ENCODE peak calls at places on chromosomes 11 and 22, in four cellular contexts. O, H, A and X are unnamed samples.
A peak's percentile ranks its signal among the peaks of the same experiment; 100 is the strongest.

GRCh38 chr22:42754658-42755057 is 34.0 kb upstream of the A4GALT start:
- DNase-seq in O (peak; percentile 94), H (no peak), A (no peak), X (no peak)

GRCh38 chr22:44364750-44365118 is 52.0 kb upstream of the SHISAL1 start:
- DNase-seq in O (no peak), H (no peak), A (no peak), X (no peak)

GRCh38 chr22:23497016-23497885 is 82.8 kb downstream of the IGLL1 start:
- DNase-seq in O (no peak), H (no peak), A (no peak), X (no peak)

GRCh38 chr11:66335531-66336233 is 552 bp downstream of the RIN1 start:
- DNase-seq in O (no peak), H (no peak), A (no peak), X (no peak)

GRCh38 chr11:10076458-10077141 is 217.4 kb downstream of the SBF2 start:
- DNase-seq in O (peak; percentile 19), H (no peak), A (peak; percentile 23), X (peak; percentile 35)

GRCh38 chr11:115886111-115886733 is 382.0 kb upstream of the CADM1 start:
- DNase-seq in O (no peak), H (no peak), A (no peak), X (no peak)

GRCh38 chr22:35138521-35138920 is 72.6 kb downstream of the ISX start:
- DNase-seq in O (no peak), H (no peak), A (no peak), X (no peak)

GRCh38 chr11:20035701-20036601 is 124.3 kb downstream of the DBX1 start:
- DNase-seq in O (peak; percentile 91), H (no peak), A (no peak), X (no peak)

GRCh38 chr11:108069947-108070346 is 51.4 kb upstream of the ACAT1 start:
- DNase-seq in O (no peak), H (peak; percentile 4), A (no peak), X (no peak)

GRCh38 chr22:38262051-38262795 is 10.6 kb downstream of the TMEM184B start:
- DNase-seq in O (peak; percentile 54), H (no peak), A (no peak), X (no peak)

GRCh38 chr11:2215561-2216399 is 44.2 kb upstream of the TH start:
- DNase-seq in O (peak; percentile 46), H (no peak), A (no peak), X (no peak)
- TF ChIP-seq SUZ12 in O (no peak), H (no peak), A (no peak), X (no peak)

DNA sequence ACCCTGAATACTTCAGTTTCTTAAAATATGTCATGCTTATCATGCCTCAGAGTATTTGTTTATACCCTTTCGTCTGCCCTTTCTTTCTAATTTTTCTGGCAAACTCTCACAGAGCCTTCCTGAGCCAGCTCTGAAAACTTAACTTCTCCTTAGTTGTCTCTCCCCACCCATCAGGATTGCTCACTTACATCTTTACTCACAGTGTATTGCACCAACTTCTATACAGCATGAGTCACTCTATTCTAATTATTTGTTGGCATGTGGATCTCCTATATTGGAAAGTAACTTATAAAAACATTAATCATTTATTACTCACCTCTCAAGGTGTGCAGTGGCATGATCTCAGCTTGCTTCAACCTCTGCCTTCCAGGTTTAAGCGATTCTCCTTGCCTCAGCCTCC is 114.9 kb downstream of the FANCF start:
- DNase-seq in O (no peak), H (no peak), A (no peak), X (no peak)
- TF ChIP-seq YY1 in O (no peak), H (no peak), A (no peak), X (no peak)

GRCh38 chr11:61273151-61274078 is 21.7 kb downstream of the VWCE start:
- DNase-seq in O (no peak), H (no peak), A (no peak), X (no peak)
- TF ChIP-seq SUZ12 in O (no peak), H (no peak), A (no peak), X (no peak)

GRCh38 chr11:613369-613968 is 2.3 kb downstream of the IRF7 start:
- DNase-seq in O (no peak), H (no peak), A (peak; percentile 64), X (peak; percentile 61)

GRCh38 chr11:614091-614582 is 1.6 kb downstream of the IRF7 start:
- DNase-seq in O (no peak), H (no peak), A (no peak), X (no peak)

GRCh38 chr11:616320-617220 is 820 bp upstream of the IRF7 start:
- DNase-seq in O (no peak), H (no peak), A (no peak), X (no peak)

GRCh38 chr11:615453-616319 is at the start of gene IRF7:
- DNase-seq in O (no peak), H (peak; percentile 89), A (no peak), X (peak; percentile 38)

GRCh38 chr11:614583-615452 is 932 bp downstream of the IRF7 start:
- DNase-seq in O (no peak), H (no peak), A (no peak), X (no peak)
- TF ChIP-seq YY1 in O (no peak), H (no peak), A (no peak), X (no peak)

GRCh38 chr11:75150079-75150478 is 828 bp upstream of the SLCO2B1 start:
- DNase-seq in O (no peak), H (no peak), A (no peak), X (no peak)

GRCh38 chr11:75147875-75148263 is 3.0 kb upstream of the SLCO2B1 start:
- DNase-seq in O (no peak), H (no peak), A (no peak), X (no peak)

GRCh38 chr11:75146711-75147110 is 4.2 kb upstream of the SLCO2B1 start:
- DNase-seq in O (no peak), H (no peak), A (no peak), X (no peak)

GRCh38 chr11:75147191-75147874 is 3.6 kb upstream of the SLCO2B1 start:
- DNase-seq in O (no peak), H (no peak), A (no peak), X (no peak)

GRCh38 chr11:75148436-75148983 is 2.4 kb upstream of the SLCO2B1 start:
- DNase-seq in O (no peak), H (no peak), A (no peak), X (no peak)
- TF ChIP-seq SUZ12 in O (no peak), H (no peak), A (no peak), X (no peak)

GRCh38 chr11:13210424-13210823 is 67.2 kb upstream of the BMAL1 start:
- DNase-seq in O (peak; percentile 57), H (no peak), A (peak; percentile 53), X (peak; percentile 70)
- TF ChIP-seq YY1 in O (no peak), H (no peak), A (no peak), X (no peak)

GRCh38 chr11:46383404-46383758 is 1.9 kb downstream of the MDK start:
- DNase-seq in O (no peak), H (no peak), A (no peak), X (no peak)
- TF ChIP-seq SUZ12 in O (no peak), H (no peak), A (no peak), X (no peak)

GRCh38 chr11:30917859-30918478 is 331.8 kb upstream of the MPPED2 start:
- DNase-seq in O (peak; percentile 40), H (no peak), A (no peak), X (peak; percentile 44)
- TF ChIP-seq YY1 in O (no peak), H (no peak), A (no peak), X (no peak)

GRCh38 chr22:50001388-50002231 is 11.0 kb downstream of the IL17REL start:
- DNase-seq in O (no peak), H (no peak), A (no peak), X (no peak)
- TF ChIP-seq SUZ12 in O (no peak), H (no peak), A (no peak), X (no peak)

DNA sequence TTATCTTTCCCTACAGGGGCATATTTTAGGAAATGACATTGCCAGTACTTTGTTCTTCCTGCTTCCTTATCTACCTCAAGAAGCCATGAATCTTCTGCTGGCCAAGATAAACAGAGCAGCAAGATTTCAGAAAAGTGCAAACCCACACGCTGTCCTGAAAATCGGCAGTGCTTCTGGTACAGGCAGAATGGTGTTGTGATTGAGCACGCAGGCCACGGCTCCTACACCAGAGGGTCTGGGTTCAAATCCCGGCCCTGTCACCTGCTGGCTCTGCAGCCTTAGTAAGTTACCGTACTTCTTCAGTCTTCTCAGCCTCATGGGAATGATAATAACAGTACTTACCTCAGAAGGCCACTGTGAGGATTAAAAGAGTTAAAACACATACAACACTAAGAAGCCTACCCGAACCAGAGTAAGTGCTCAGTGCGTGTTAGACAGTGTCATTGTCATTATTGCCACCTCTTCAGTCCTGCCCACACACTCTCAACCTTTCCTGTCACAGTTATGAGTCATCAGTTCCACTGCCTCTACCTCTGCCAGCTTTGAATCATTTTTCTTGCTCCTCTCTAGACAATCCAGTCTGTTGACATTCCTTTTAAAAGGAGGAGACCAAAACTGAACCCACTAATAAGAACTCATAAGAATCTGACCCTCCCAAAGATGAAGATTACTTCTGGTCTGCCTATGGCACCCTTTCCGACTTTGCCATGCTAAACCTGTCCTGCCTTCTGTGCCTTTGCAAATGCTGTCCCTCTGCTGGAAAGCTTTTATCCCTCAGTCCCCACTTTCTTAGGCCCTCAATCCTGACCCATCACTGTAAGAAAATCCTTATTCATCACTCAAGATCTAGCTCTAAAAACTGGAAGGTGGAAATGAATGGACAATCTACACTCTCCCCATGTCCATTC is 10.7 kb downstream of the MPZL3 start:
- DNase-seq in O (peak; percentile 39), H (no peak), A (no peak), X (no peak)
- TF ChIP-seq YY1 in O (no peak), H (no peak), A (no peak), X (no peak)